ENCODE peak calls at places on chromosomes 6 and 20, in six cellular contexts. One of them, this sample, is unnamed.

GRCh38 chr6:26032387-26033131 is 54.7 kb upstream of the HFE start:
- DNase-seq in cardiac muscle cell: peak
- DNase-seq in lung: no peak
- DNase-seq in lower lobe of right lung: no peak
- DNase-seq in astrocyte: peak
- DNase-seq in nephron progenitor cell: no peak
- DNase-seq in this sample: no peak

GRCh38 chr6:31639449-31639861 is 13.0 kb downstream of the BAG6 start:
- DNase-seq in cardiac muscle cell: no peak
- DNase-seq in lung: no peak
- DNase-seq in lower lobe of right lung: no peak
- DNase-seq in astrocyte: peak
- DNase-seq in nephron progenitor cell: no peak
- DNase-seq in this sample: no peak

GRCh38 chr20:36672991-36673390 is 27.0 kb upstream of the SLA2 start:
- DNase-seq in cardiac muscle cell: no peak
- DNase-seq in lung: no peak
- DNase-seq in lower lobe of right lung: no peak
- DNase-seq in astrocyte: no peak
- DNase-seq in nephron progenitor cell: no peak
- DNase-seq in this sample: no peak

GRCh38 chr6:162785632-162786242 is 58.0 kb downstream of the PACRG start:
- DNase-seq in cardiac muscle cell: peak
- DNase-seq in lung: no peak
- DNase-seq in lower lobe of right lung: no peak
- DNase-seq in astrocyte: no peak
- DNase-seq in nephron progenitor cell: no peak
- DNase-seq in this sample: no peak

GRCh38 chr20:37379967-37380828 is 34.3 kb downstream of the SRC start:
- DNase-seq in cardiac muscle cell: no peak
- DNase-seq in lung: no peak
- DNase-seq in lower lobe of right lung: peak
- DNase-seq in astrocyte: peak
- DNase-seq in nephron progenitor cell: no peak
- DNase-seq in this sample: no peak

GRCh38 chr6:3409699-3410384 is 47.0 kb downstream of the SLC22A23 start:
- DNase-seq in cardiac muscle cell: peak
- DNase-seq in lung: peak
- DNase-seq in lower lobe of right lung: peak
- DNase-seq in astrocyte: no peak
- DNase-seq in nephron progenitor cell: no peak
- DNase-seq in this sample: no peak

GRCh38 chr20:1816384-1817381 is 78.5 kb upstream of the SIRPA start:
- DNase-seq in cardiac muscle cell: no peak
- DNase-seq in lung: no peak
- DNase-seq in lower lobe of right lung: no peak
- DNase-seq in astrocyte: peak
- DNase-seq in nephron progenitor cell: no peak
- DNase-seq in this sample: no peak

GRCh38 chr6:34114695-34115395 is 31.0 kb downstream of the GRM4 start:
- DNase-seq in cardiac muscle cell: no peak
- DNase-seq in lung: no peak
- DNase-seq in lower lobe of right lung: no peak
- DNase-seq in astrocyte: no peak
- DNase-seq in nephron progenitor cell: no peak
- DNase-seq in this sample: no peak

GRCh38 chr6:162181741-162182401 is 545.7 kb downstream of the PRKN start:
- DNase-seq in cardiac muscle cell: no peak
- DNase-seq in lung: no peak
- DNase-seq in lower lobe of right lung: no peak
- DNase-seq in astrocyte: peak
- DNase-seq in nephron progenitor cell: no peak
- DNase-seq in this sample: no peak

GRCh38 chr20:42603655-42604054 is 586.1 kb downstream of the PTPRT start:
- DNase-seq in cardiac muscle cell: no peak
- DNase-seq in lung: no peak
- DNase-seq in lower lobe of right lung: no peak
- DNase-seq in astrocyte: no peak
- DNase-seq in nephron progenitor cell: no peak
- DNase-seq in this sample: no peak

GRCh38 chr6:99349620-99350141 is at the start of gene FAXC:
- DNase-seq in cardiac muscle cell: peak
- DNase-seq in lung: peak
- DNase-seq in lower lobe of right lung: peak
- DNase-seq in astrocyte: peak
- DNase-seq in nephron progenitor cell: peak
- DNase-seq in this sample: peak

GRCh38 chr20:22160254-22160653 is 424.1 kb downstream of the FOXA2 start:
- DNase-seq in cardiac muscle cell: no peak
- DNase-seq in lung: no peak
- DNase-seq in lower lobe of right lung: no peak
- DNase-seq in astrocyte: no peak
- DNase-seq in nephron progenitor cell: no peak
- DNase-seq in this sample: no peak

GRCh38 chr6:37171141-37171969 is 1.4 kb downstream of the PIM1 start:
- DNase-seq in cardiac muscle cell: peak
- DNase-seq in lung: peak
- DNase-seq in lower lobe of right lung: peak
- DNase-seq in astrocyte: peak
- DNase-seq in nephron progenitor cell: peak
- DNase-seq in this sample: peak

DNA sequence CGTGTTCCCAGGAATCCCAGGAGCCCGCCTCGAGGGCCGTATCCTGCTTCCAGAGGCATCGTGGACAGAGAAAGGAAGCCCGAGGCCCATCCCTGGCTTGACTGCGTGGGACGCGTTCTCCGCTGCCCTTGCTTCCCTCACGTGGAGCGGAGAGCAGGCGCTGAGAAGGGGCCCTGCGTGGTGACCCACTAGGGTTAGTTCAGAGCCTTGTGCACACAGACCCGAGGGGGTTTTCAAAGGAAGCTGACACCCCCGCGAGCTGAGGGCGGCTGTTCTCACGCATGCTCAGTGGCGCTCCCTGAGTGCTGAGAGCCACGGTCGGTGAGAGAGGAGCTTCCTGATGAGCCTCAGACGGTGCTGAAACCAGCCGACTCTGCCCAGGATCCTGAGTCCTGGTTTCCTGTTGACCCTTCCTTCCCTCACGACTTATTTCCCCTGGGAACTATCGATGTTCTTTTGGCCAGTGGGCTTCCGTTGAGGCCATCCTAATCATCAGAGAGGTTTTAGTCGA is 28.9 kb upstream of the CCR6 start:
- DNase-seq in cardiac muscle cell: no peak
- DNase-seq in lung: no peak
- DNase-seq in lower lobe of right lung: no peak
- DNase-seq in astrocyte: no peak
- DNase-seq in nephron progenitor cell: no peak
- DNase-seq in this sample: no peak
- TF ChIP-seq CTCF in cardiac muscle cell: no peak
- TF ChIP-seq CTCF in lung: no peak
- TF ChIP-seq CTCF in lower lobe of right lung: no peak
- TF ChIP-seq CTCF in astrocyte: no peak
- TF ChIP-seq CTCF in nephron progenitor cell: no peak
- TF ChIP-seq CTCF in this sample: no peak

GRCh38 chr6:138800377-138801150 is 4.7 kb downstream of the ECT2L start:
- DNase-seq in cardiac muscle cell: no peak
- DNase-seq in lung: no peak
- DNase-seq in lower lobe of right lung: no peak
- DNase-seq in astrocyte: no peak
- DNase-seq in nephron progenitor cell: no peak
- DNase-seq in this sample: no peak
- TF ChIP-seq CTCF in cardiac muscle cell: no peak
- TF ChIP-seq CTCF in lung: no peak
- TF ChIP-seq CTCF in lower lobe of right lung: no peak
- TF ChIP-seq CTCF in astrocyte: no peak
- TF ChIP-seq CTCF in nephron progenitor cell: no peak
- TF ChIP-seq CTCF in this sample: no peak

DNA sequence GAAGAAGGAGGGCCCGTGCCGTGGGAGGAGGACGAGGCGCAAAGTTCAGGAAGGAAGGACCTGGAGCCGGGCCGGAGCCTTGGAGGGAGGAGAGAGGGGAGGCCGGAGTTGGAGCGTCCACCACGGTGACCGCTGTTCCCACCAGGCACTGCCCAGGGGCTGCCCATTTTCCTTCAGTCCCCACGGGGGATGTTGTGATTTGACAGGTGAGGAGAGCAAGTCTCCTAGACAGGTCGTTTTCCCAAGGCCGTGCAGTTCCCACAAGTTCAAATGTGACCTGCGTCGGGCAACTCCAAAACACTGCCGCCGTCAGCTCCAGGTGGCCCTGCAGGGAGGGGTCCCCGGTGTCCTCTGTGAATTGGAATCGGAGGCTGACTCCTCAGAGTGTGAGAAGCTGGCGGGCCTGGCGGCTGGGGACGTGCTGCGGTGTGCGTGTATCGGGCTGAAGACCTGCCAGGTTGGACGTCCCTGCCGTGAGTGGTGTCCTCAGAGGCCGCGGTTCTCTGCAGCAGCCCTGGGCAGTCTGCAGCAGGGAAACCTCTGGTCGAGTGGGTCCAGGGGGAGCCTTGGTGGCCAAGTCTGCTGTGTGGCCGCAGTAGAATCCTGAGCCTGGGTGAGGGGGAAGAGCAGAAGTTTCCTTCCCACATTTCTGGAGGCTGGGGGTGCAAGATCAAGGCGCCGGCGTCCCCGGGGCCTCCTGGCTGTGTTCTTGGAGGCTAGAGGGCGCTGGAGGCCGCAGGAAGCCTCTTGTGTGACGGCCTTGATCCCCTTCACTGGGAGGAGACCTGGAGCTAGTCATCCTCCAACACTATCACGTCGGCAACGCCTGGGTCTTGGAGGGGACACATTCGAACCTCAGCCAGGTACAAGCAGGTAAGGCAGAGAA is 115.0 kb upstream of the FRMD1 start:
- DNase-seq in cardiac muscle cell: no peak
- DNase-seq in lung: no peak
- DNase-seq in lower lobe of right lung: no peak
- DNase-seq in astrocyte: no peak
- DNase-seq in nephron progenitor cell: no peak
- DNase-seq in this sample: no peak
- TF ChIP-seq CTCF in cardiac muscle cell: peak
- TF ChIP-seq CTCF in lung: no peak
- TF ChIP-seq CTCF in lower lobe of right lung: no peak
- TF ChIP-seq CTCF in astrocyte: no peak
- TF ChIP-seq CTCF in nephron progenitor cell: no peak
- TF ChIP-seq CTCF in this sample: peak

DNA sequence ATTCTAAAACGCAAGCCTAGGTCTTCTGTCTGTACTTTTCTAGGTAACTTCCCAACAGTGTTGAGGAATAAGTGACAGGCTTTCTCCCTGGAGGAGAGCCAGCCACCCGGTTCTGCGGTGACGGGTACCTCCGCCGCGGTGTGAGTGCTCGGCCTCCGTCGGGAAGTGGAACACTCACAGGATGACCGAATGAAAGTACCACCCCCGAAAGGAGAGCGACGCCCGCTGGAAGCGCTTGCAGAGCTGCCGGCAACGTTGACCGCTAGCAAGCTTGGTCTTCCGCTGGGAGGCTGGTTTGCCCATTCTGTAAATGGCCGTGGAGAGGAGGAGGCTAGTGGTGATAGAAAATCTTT is 581 bp upstream of the TMEM242 start:
- DNase-seq in cardiac muscle cell: peak
- DNase-seq in lung: peak
- DNase-seq in lower lobe of right lung: peak
- DNase-seq in astrocyte: peak
- DNase-seq in nephron progenitor cell: peak
- DNase-seq in this sample: peak
- TF ChIP-seq CTCF in cardiac muscle cell: no peak
- TF ChIP-seq CTCF in lung: no peak
- TF ChIP-seq CTCF in lower lobe of right lung: no peak
- TF ChIP-seq CTCF in astrocyte: no peak
- TF ChIP-seq CTCF in nephron progenitor cell: no peak
- TF ChIP-seq CTCF in this sample: no peak

GRCh38 chr20:6094565-6094964 is 28.3 kb downstream of the FERMT1 start:
- DNase-seq in cardiac muscle cell: no peak
- DNase-seq in lung: no peak
- DNase-seq in lower lobe of right lung: no peak
- DNase-seq in astrocyte: no peak
- DNase-seq in nephron progenitor cell: no peak
- DNase-seq in this sample: no peak
- TF ChIP-seq CTCF in cardiac muscle cell: no peak
- TF ChIP-seq CTCF in lung: no peak
- TF ChIP-seq CTCF in lower lobe of right lung: no peak
- TF ChIP-seq CTCF in astrocyte: no peak
- TF ChIP-seq CTCF in nephron progenitor cell: no peak
- TF ChIP-seq CTCF in this sample: no peak

DNA sequence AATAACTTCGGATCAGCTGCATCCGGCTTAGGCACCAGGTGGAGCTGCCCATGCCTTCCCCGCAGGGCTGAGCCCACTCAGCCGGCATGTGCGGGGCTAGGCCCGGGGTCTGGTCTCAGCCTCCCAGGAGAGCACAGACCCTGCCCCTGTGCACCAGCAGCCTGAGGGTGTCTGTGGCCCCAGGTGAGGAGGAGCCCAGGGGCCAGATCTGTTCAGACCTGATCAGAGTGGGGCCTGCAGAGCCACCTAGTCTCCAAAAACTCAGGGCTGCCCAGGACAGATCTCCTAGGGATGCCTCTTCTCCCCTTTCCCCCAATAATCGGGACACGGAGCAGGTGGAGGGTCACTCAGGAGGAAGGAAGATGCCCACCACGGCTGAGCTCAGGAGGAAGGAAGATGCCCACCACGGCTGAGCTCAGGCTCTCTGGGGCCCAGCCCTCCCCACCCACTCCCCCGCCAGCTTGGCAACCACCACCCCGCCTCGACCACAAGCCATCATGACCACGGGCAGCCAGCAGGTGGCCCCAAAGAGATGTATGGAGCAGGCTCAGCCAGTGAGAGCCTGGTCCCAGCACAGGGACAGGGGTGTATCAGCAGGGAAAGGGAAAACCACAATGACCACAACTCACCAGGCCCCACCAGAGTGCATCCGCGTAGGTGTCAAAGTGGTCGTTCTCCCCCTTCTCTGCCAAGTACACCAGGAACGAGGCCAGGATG is 30.5 kb downstream of the KCNQ2 start:
- DNase-seq in cardiac muscle cell: peak
- DNase-seq in lung: no peak
- DNase-seq in lower lobe of right lung: peak
- DNase-seq in astrocyte: peak
- DNase-seq in nephron progenitor cell: peak
- DNase-seq in this sample: peak
- TF ChIP-seq CTCF in cardiac muscle cell: peak
- TF ChIP-seq CTCF in lung: no peak
- TF ChIP-seq CTCF in lower lobe of right lung: peak
- TF ChIP-seq CTCF in astrocyte: no peak
- TF ChIP-seq CTCF in nephron progenitor cell: peak
- TF ChIP-seq CTCF in this sample: peak

GRCh38 chr6:72522735-72523141 is 99.1 kb upstream of the KCNQ5 start:
- DNase-seq in cardiac muscle cell: no peak
- DNase-seq in lung: no peak
- DNase-seq in lower lobe of right lung: no peak
- DNase-seq in astrocyte: no peak
- DNase-seq in nephron progenitor cell: peak
- DNase-seq in this sample: no peak
- TF ChIP-seq CTCF in cardiac muscle cell: no peak
- TF ChIP-seq CTCF in lung: no peak
- TF ChIP-seq CTCF in lower lobe of right lung: no peak
- TF ChIP-seq CTCF in astrocyte: no peak
- TF ChIP-seq CTCF in nephron progenitor cell: peak
- TF ChIP-seq CTCF in this sample: peak